ENCODE peak calls at places on chromosomes 3 and 15, in five cellular contexts. One of them, this sample, is unnamed.
A peak's percentile ranks its signal among the peaks of the same experiment; 100 is the strongest.

GRCh38 chr15:67133738-67134576 is 68.6 kb downstream of the SMAD3 start:
- DNase-seq in activated effector memory CD4-positive, alpha-beta T cell treated with anti-CD3 and anti-CD28 coated beads, Interleukin-2, amount 50 U/mL, for 16 hours: peak; percentile 84
- DNase-seq in NB4: no peak
- DNase-seq in GM03348: no peak
- DNase-seq in MM.1S: peak; percentile 83
- DNase-seq in this sample: no peak

GRCh38 chr15:33506781-33507180 is 196.0 kb downstream of the RYR3 start:
- DNase-seq in activated effector memory CD4-positive, alpha-beta T cell treated with anti-CD3 and anti-CD28 coated beads, Interleukin-2, amount 50 U/mL, for 16 hours: no peak
- DNase-seq in NB4: no peak
- DNase-seq in GM03348: peak; percentile 31
- DNase-seq in MM.1S: no peak
- DNase-seq in this sample: no peak

GRCh38 chr3:105907790-105908189 is 39.0 kb upstream of the CBLB start:
- DNase-seq in activated effector memory CD4-positive, alpha-beta T cell treated with anti-CD3 and anti-CD28 coated beads, Interleukin-2, amount 50 U/mL, for 16 hours: no peak
- DNase-seq in NB4: peak; percentile 46
- DNase-seq in GM03348: no peak
- DNase-seq in MM.1S: peak; percentile 60
- DNase-seq in this sample: no peak

GRCh38 chr3:147744967-147745366 is 335.8 kb downstream of the ZIC1 start:
- DNase-seq in activated effector memory CD4-positive, alpha-beta T cell treated with anti-CD3 and anti-CD28 coated beads, Interleukin-2, amount 50 U/mL, for 16 hours: no peak
- DNase-seq in NB4: no peak
- DNase-seq in GM03348: no peak
- DNase-seq in MM.1S: no peak
- DNase-seq in this sample: no peak

GRCh38 chr3:119796368-119796767 is 14.5 kb downstream of the NR1I2 start:
- DNase-seq in activated effector memory CD4-positive, alpha-beta T cell treated with anti-CD3 and anti-CD28 coated beads, Interleukin-2, amount 50 U/mL, for 16 hours: no peak
- DNase-seq in NB4: no peak
- DNase-seq in GM03348: no peak
- DNase-seq in MM.1S: no peak
- DNase-seq in this sample: no peak

GRCh38 chr15:99386429-99386828 is 135.1 kb downstream of the LRRC28 start:
- DNase-seq in activated effector memory CD4-positive, alpha-beta T cell treated with anti-CD3 and anti-CD28 coated beads, Interleukin-2, amount 50 U/mL, for 16 hours: no peak
- DNase-seq in NB4: no peak
- DNase-seq in GM03348: no peak
- DNase-seq in MM.1S: no peak
- DNase-seq in this sample: no peak

GRCh38 chr3:27639271-27639670 is 82.9 kb downstream of the EOMES start:
- DNase-seq in activated effector memory CD4-positive, alpha-beta T cell treated with anti-CD3 and anti-CD28 coated beads, Interleukin-2, amount 50 U/mL, for 16 hours: no peak
- DNase-seq in NB4: peak; percentile 28
- DNase-seq in GM03348: no peak
- DNase-seq in MM.1S: no peak
- DNase-seq in this sample: no peak

GRCh38 chr15:27342991-27343390 is 372.0 kb downstream of the GABRG3 start:
- DNase-seq in activated effector memory CD4-positive, alpha-beta T cell treated with anti-CD3 and anti-CD28 coated beads, Interleukin-2, amount 50 U/mL, for 16 hours: no peak
- DNase-seq in NB4: no peak
- DNase-seq in GM03348: no peak
- DNase-seq in MM.1S: no peak
- DNase-seq in this sample: no peak

GRCh38 chr15:92394327-92395175 is 870 bp downstream of the ST8SIA2 start:
- DNase-seq in activated effector memory CD4-positive, alpha-beta T cell treated with anti-CD3 and anti-CD28 coated beads, Interleukin-2, amount 50 U/mL, for 16 hours: no peak
- DNase-seq in NB4: no peak
- DNase-seq in GM03348: no peak
- DNase-seq in MM.1S: peak; percentile 14
- DNase-seq in this sample: no peak

GRCh38 chr3:190458040-190458439 is 8.3 kb upstream of the TMEM207 start:
- DNase-seq in activated effector memory CD4-positive, alpha-beta T cell treated with anti-CD3 and anti-CD28 coated beads, Interleukin-2, amount 50 U/mL, for 16 hours: no peak
- DNase-seq in NB4: peak; percentile 16
- DNase-seq in GM03348: peak; percentile 5
- DNase-seq in MM.1S: no peak
- DNase-seq in this sample: no peak

GRCh38 chr15:68503791-68504720 is 72.1 kb upstream of the ITGA11 start:
- DNase-seq in activated effector memory CD4-positive, alpha-beta T cell treated with anti-CD3 and anti-CD28 coated beads, Interleukin-2, amount 50 U/mL, for 16 hours: no peak
- DNase-seq in NB4: no peak
- DNase-seq in GM03348: peak; percentile 63
- DNase-seq in MM.1S: no peak
- DNase-seq in this sample: no peak

GRCh38 chr15:41443275-41443674 is 26.4 kb downstream of the RTF1 start:
- DNase-seq in activated effector memory CD4-positive, alpha-beta T cell treated with anti-CD3 and anti-CD28 coated beads, Interleukin-2, amount 50 U/mL, for 16 hours: no peak
- DNase-seq in NB4: no peak
- DNase-seq in GM03348: no peak
- DNase-seq in MM.1S: no peak
- DNase-seq in this sample: no peak

This sample was measured in GOT3.